ENCODE peak calls at places on chromosomes 6 and 20, in nine cellular contexts. R, Q, F, V, W, M, U, A and J are unnamed samples.

GRCh38 chr6:10945845-10946244 is 59.0 kb downstream of the SYCP2L start:
- DNase-seq in R (no peak), Q (no peak), F (no peak), V (no peak), W (no peak), M (no peak), U (no peak), A (no peak), J (no peak)

GRCh38 chr6:134249412-134249758 is 68.5 kb downstream of the SGK1 start:
- DNase-seq in R (no peak), Q (no peak), F (no peak), V (no peak), W (no peak), M (no peak), U (no peak), A (no peak), J (no peak)

GRCh38 chr20:33731693-33732165 is at the start of gene ZNF341:
- DNase-seq in R (peak), Q (peak), F (peak), V (peak), W (peak), M (peak), U (peak), A (peak), J (peak)

GRCh38 chr6:37725967-37726366 is 28.3 kb upstream of the MDGA1 start:
- DNase-seq in R (no peak), Q (no peak), F (no peak), V (no peak), W (peak), M (no peak), U (no peak), A (no peak), J (no peak)

GRCh38 chr6:124964084-124964763 is 2.0 kb downstream of the RNF217 start:
- DNase-seq in R (peak), Q (no peak), F (no peak), V (peak), W (no peak), M (no peak), U (no peak), A (no peak), J (no peak)

GRCh38 chr6:139577124-139577800 is 202.8 kb upstream of the CITED2 start:
- DNase-seq in R (no peak), Q (no peak), F (no peak), V (no peak), W (no peak), M (no peak), U (no peak), A (no peak), J (no peak)

GRCh38 chr20:50517817-50518154 is 7.6 kb downstream of the PTPN1 start:
- DNase-seq in R (no peak), Q (no peak), F (no peak), V (peak), W (no peak), M (no peak), U (no peak), A (no peak), J (no peak)

GRCh38 chr20:8299921-8300320 is 167.9 kb downstream of the PLCB1 start:
- DNase-seq in R (no peak), Q (no peak), F (no peak), V (no peak), W (no peak), M (no peak), U (no peak), A (no peak), J (no peak)

GRCh38 chr6:161153725-161154124 is 120.1 kb downstream of the AGPAT4 start:
- DNase-seq in R (no peak), Q (no peak), F (no peak), V (no peak), W (no peak), M (no peak), U (no peak), A (no peak), J (no peak)

GRCh38 chr6:319177-320131 is 27.2 kb downstream of the DUSP22 start:
- DNase-seq in R (no peak), Q (peak), F (peak), V (no peak), W (no peak), M (no peak), U (no peak), A (no peak), J (no peak)

GRCh38 chr6:21946298-21946783 is 350.5 kb downstream of the PRL start:
- DNase-seq in R (no peak), Q (no peak), F (no peak), V (peak), W (no peak), M (no peak), U (no peak), A (no peak), J (no peak)

GRCh38 chr6:118320652-118321051 is 227.4 kb upstream of the PLN start:
- DNase-seq in R (no peak), Q (no peak), F (no peak), V (no peak), W (no peak), M (no peak), U (no peak), A (no peak), J (no peak)

GRCh38 chr6:136669299-136669699 is 119.1 kb upstream of the MAP7 start:
- DNase-seq in R (no peak), Q (no peak), F (no peak), V (no peak), W (no peak), M (no peak), U (no peak), A (no peak), J (no peak)

GRCh38 chr6:13229205-13230085 is 98.9 kb downstream of the TBC1D7 start:
- DNase-seq in R (no peak), Q (no peak), F (no peak), V (no peak), W (no peak), M (peak), U (no peak), A (no peak), J (no peak)
- TF ChIP-seq CTCF in R (no peak), Q (no peak), F (no peak), V (no peak), W (no peak), M (no peak), U (no peak), A (no peak), J (no peak)

GRCh38 chr6:40536442-40536841 is 50.7 kb downstream of the LRFN2 start:
- DNase-seq in R (no peak), Q (no peak), F (no peak), V (no peak), W (no peak), M (peak), U (peak), A (peak), J (no peak)
- TF ChIP-seq CTCF in R (no peak), Q (no peak), F (no peak), V (no peak), W (no peak), M (no peak), U (peak), A (peak), J (no peak)

GRCh38 chr6:15892369-15892768 is 229.5 kb upstream of the DTNBP1 start:
- DNase-seq in R (no peak), Q (no peak), F (no peak), V (no peak), W (no peak), M (no peak), U (no peak), A (no peak), J (no peak)

GRCh38 chr6:15888798-15889772 is 226.3 kb upstream of the DTNBP1 start:
- DNase-seq in R (no peak), Q (peak), F (no peak), V (no peak), W (no peak), M (no peak), U (no peak), A (no peak), J (no peak)

GRCh38 chr6:15897063-15897934 is 231.6 kb upstream of the MYLIP start:
- DNase-seq in R (no peak), Q (peak), F (no peak), V (no peak), W (no peak), M (no peak), U (no peak), A (no peak), J (no peak)

GRCh38 chr6:15894973-15895858 is 232.4 kb upstream of the DTNBP1 start:
- DNase-seq in R (no peak), Q (no peak), F (no peak), V (no peak), W (no peak), M (no peak), U (no peak), A (no peak), J (no peak)

GRCh38 chr6:15893556-15894253 is 230.9 kb upstream of the DTNBP1 start:
- DNase-seq in R (no peak), Q (no peak), F (no peak), V (no peak), W (no peak), M (no peak), U (no peak), A (no peak), J (no peak)
- TF ChIP-seq CTCF in R (peak), Q (no peak), F (peak), V (no peak), W (peak), M (peak), U (peak), A (peak), J (peak)

GRCh38 chr20:42485566-42485965 is 704.1 kb downstream of the PTPRT start:
- DNase-seq in R (no peak), Q (no peak), F (no peak), V (no peak), W (no peak), M (no peak), U (no peak), A (no peak), J (no peak)

GRCh38 chr20:42484335-42484734 is 705.4 kb downstream of the PTPRT start:
- DNase-seq in R (no peak), Q (no peak), F (no peak), V (peak), W (no peak), M (no peak), U (no peak), A (no peak), J (no peak)

GRCh38 chr20:42484790-42485365 is 704.8 kb downstream of the PTPRT start:
- DNase-seq in R (no peak), Q (no peak), F (no peak), V (no peak), W (no peak), M (no peak), U (no peak), A (no peak), J (no peak)

GRCh38 chr20:42482808-42483207 is 706.9 kb downstream of the PTPRT start:
- DNase-seq in R (no peak), Q (no peak), F (no peak), V (no peak), W (no peak), M (no peak), U (no peak), A (no peak), J (no peak)

GRCh38 chr20:42483694-42484303 is 705.9 kb downstream of the PTPRT start:
- DNase-seq in R (peak), Q (peak), F (no peak), V (no peak), W (no peak), M (peak), U (no peak), A (peak), J (no peak)
- TF ChIP-seq CTCF in R (peak), Q (peak), F (no peak), V (no peak), W (peak), M (peak), U (no peak), A (peak), J (peak)